ENCODE peak calls at places on chromosomes 5 and 9, in six cellular contexts. L is HCT116, J is fibroblast of lung, M is H1, Y is K562, O is astrocyte. C is an unnamed sample.
A peak's percentile ranks its signal among the peaks of the same experiment; 100 is the strongest.

GRCh38 chr9:34744295-34745221 is 34.6 kb upstream of the CCL21 start:
- DNase-seq in L (peak; percentile 35), J (peak; percentile 55), M (no peak), Y (no peak), O (peak; percentile 41), C (peak; percentile 24)

GRCh38 chr5:133370281-133370890 is 242.0 kb downstream of the FSTL4 start:
- DNase-seq in L (no peak), J (peak; percentile 18), M (no peak), Y (no peak), O (peak; percentile 8), C (peak; percentile 30)

GRCh38 chr9:135926402-135927194 is 19.3 kb upstream of the CAMSAP1 start:
- DNase-seq in L (peak; percentile 90), J (peak; percentile 88), M (no peak), Y (no peak), O (peak; percentile 82), C (no peak)

GRCh38 chr9:137023157-137023556 is 4.9 kb downstream of the ABCA2 start:
- DNase-seq in L (no peak), J (no peak), M (no peak), Y (no peak), O (no peak), C (no peak)

GRCh38 chr5:141969783-141970741 is 1.2 kb downstream of the RNF14 start:
- DNase-seq in L (no peak), J (peak; percentile 11), M (no peak), Y (peak; percentile 90), O (no peak), C (peak; percentile 48)

GRCh38 chr5:96220610-96221390 is 212.2 kb downstream of the PCSK1 start:
- DNase-seq in L (no peak), J (peak; percentile 90), M (no peak), Y (no peak), O (peak; percentile 88), C (no peak)

GRCh38 chr5:96976-97640 is 5.1 kb downstream of the PLEKHG4B start:
- DNase-seq in L (no peak), J (no peak), M (no peak), Y (no peak), O (no peak), C (no peak)

GRCh38 chr9:35611230-35611797 is 6.3 kb downstream of the TESK1 start:
- DNase-seq in L (peak; percentile 13), J (peak; percentile 32), M (peak; percentile 55), Y (peak; percentile 40), O (peak; percentile 19), C (peak; percentile 53)

GRCh38 chr5:140362311-140362710 is 2.3 kb downstream of the SLC4A9 start:
- DNase-seq in L (no peak), J (no peak), M (no peak), Y (no peak), O (no peak), C (no peak)

GRCh38 chr5:6378128-6379023 is at the start of gene MED10:
- DNase-seq in L (peak; percentile 82), J (peak; percentile 89), M (peak; percentile 96), Y (peak; percentile 97), O (peak; percentile 81), C (peak; percentile 96)
- TF ChIP-seq EZH2 in L (no peak), J (no peak), M (no peak), Y (no peak), O (no peak), C (no peak)

GRCh38 chr5:105968961-105969360 is 1701.8 kb downstream of the EFNA5 start:
- DNase-seq in L (no peak), J (no peak), M (no peak), Y (no peak), O (no peak), C (no peak)

GRCh38 chr5:105970919-105971318 is 1699.8 kb downstream of the EFNA5 start:
- DNase-seq in L (no peak), J (no peak), M (no peak), Y (no peak), O (no peak), C (no peak)
- H2AFZ ChIP-seq in L (no peak overlapping the region), J (no peak overlapping the region), M (no peak overlapping the region), Y (no peak overlapping the region), O (no peak overlapping the region), C (no peak overlapping the region)

GRCh38 chr5:72557147-72557501 is 49.9 kb upstream of the ZNF366 start:
- DNase-seq in L (no peak), J (no peak), M (no peak), Y (no peak), O (no peak), C (no peak)

GRCh38 chr5:72557576-72558336 is 50.5 kb upstream of the ZNF366 start:
- DNase-seq in L (no peak), J (no peak), M (no peak), Y (no peak), O (no peak), C (no peak)

GRCh38 chr5:72554897-72555296 is 47.7 kb upstream of the ZNF366 start:
- DNase-seq in L (no peak), J (no peak), M (no peak), Y (no peak), O (no peak), C (no peak)

GRCh38 chr5:72556351-72557146 is 49.3 kb upstream of the ZNF366 start:
- DNase-seq in L (no peak), J (peak; percentile 61), M (peak; percentile 89), Y (no peak), O (peak; percentile 46), C (peak; percentile 90)

GRCh38 chr5:72555871-72556270 is 48.7 kb upstream of the ZNF366 start:
- DNase-seq in L (no peak), J (no peak), M (no peak), Y (no peak), O (no peak), C (peak; percentile 19)
- H3K4me2 ChIP-seq in L (no peak overlapping the region), J (peak overlapping the region; percentile 97), M (peak overlapping the region; percentile 82), Y (no peak overlapping the region), O (peak overlapping the region; percentile 85), C (peak overlapping the region; percentile 87)

GRCh38 chr5:173245319-173246134 is 10.5 kb upstream of the NKX2-5 start:
- DNase-seq in L (no peak), J (no peak), M (no peak), Y (no peak), O (no peak), C (no peak)

GRCh38 chr5:173242675-173243085 is 7.7 kb upstream of the NKX2-5 start:
- DNase-seq in L (no peak), J (no peak), M (peak; percentile 72), Y (no peak), O (no peak), C (no peak)

GRCh38 chr5:173243215-173243614 is 8.2 kb upstream of the NKX2-5 start:
- DNase-seq in L (no peak), J (no peak), M (no peak), Y (no peak), O (no peak), C (no peak)

GRCh38 chr5:173242079-173242478 is 7.1 kb upstream of the NKX2-5 start:
- DNase-seq in L (no peak), J (no peak), M (no peak), Y (no peak), O (no peak), C (no peak)

GRCh38 chr5:173243808-173244305 is 8.9 kb upstream of the NKX2-5 start:
- DNase-seq in L (no peak), J (no peak), M (no peak), Y (no peak), O (no peak), C (no peak)
- TF ChIP-seq EZH2 in L (no peak), J (peak; percentile 84), M (peak; percentile 100), Y (peak; percentile 93), O (no peak), C (peak; percentile 99)

GRCh38 chr9:121386442-121387175 is 16.6 kb upstream of the STOM start:
- DNase-seq in L (no peak), J (no peak), M (no peak), Y (no peak), O (no peak), C (no peak)

GRCh38 chr9:121393318-121393717 is 23.3 kb upstream of the STOM start:
- DNase-seq in L (no peak), J (peak; percentile 22), M (no peak), Y (peak; percentile 30), O (no peak), C (no peak)

GRCh38 chr9:121390372-121390771 is 20.3 kb upstream of the STOM start:
- DNase-seq in L (no peak), J (no peak), M (no peak), Y (no peak), O (no peak), C (no peak)

GRCh38 chr9:121383715-121384114 is 13.7 kb upstream of the STOM start:
- DNase-seq in L (no peak), J (no peak), M (no peak), Y (no peak), O (no peak), C (no peak)

DNA sequence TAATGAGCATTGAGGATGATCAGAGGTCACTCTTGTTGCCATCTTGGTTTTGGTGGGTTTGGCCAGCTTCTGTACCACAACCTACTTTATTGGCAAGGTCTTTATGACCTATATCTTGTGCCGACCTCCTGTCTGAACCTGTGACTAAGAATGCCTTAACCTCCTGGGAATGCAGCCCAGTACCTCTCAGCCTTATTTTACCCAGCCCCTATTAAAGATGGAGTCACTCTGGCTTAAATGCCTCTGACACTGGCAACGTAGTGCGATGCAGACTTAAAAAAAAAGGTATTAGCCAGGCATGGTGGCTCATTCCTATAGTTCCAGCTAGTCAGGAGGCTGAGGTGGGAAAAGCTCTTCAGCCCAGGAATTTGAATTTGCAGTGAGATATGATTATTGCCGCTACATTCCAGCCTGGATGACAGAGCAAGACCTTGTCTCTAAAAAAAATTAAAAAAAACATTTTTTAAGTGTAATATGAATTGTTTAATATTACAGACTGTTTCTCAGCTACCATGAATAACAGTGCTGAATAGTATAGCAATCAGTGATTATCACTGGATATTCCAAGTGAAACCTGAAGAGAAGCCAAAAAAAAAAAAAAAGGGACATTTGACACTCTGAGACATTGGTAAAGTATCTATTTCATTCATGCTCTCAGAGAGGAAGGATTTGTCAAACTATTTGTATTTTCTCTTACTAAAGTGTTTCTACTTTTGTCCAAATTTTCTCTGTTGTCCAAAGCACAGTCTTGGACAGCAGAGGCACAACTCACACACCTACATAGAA is 18.3 kb upstream of the STOM start:
- DNase-seq in L (no peak), J (peak; percentile 42), M (no peak), Y (no peak), O (peak; percentile 26), C (no peak)
- H2AFZ ChIP-seq in L (no peak overlapping the region), J (no peak overlapping the region), M (no peak overlapping the region), Y (no peak overlapping the region), O (no peak overlapping the region), C (no peak overlapping the region)